ENCODE peak calls at places on chromosomes 4 and X, in five cellular contexts. H, Z, I, T and W are unnamed samples.

GRCh38 chr4:140924761-140925392 is 168.7 kb upstream of the TBC1D9 start:
- DNase-seq in T (no peak), I (no peak), Z (no peak), H (no peak), W (no peak)

GRCh38 chrX:85994228-85994627 is 53.1 kb downstream of the CHM start:
- DNase-seq in H (no peak), Z (no peak), T (no peak), I (no peak), W (no peak)

GRCh38 chr4:165684177-165684870 is 188.7 kb upstream of the TLL1 start:
- DNase-seq in Z (no peak), I (no peak), H (no peak), T (no peak), W (no peak)

GRCh38 chr4:170671171-170671570 is 581.4 kb upstream of the AADAT start:
- DNase-seq in T (no peak), Z (no peak), H (no peak), I (no peak), W (no peak)

GRCh38 chr4:18366762-18367358 is 345.3 kb upstream of the LCORL start:
- DNase-seq in I (peak; percentile 18), H (no peak), Z (no peak), T (no peak), W (no peak)

GRCh38 chrX:44162964-44163475 is 180.5 kb downstream of the EFHC2 start:
- DNase-seq in H (no peak), I (no peak), Z (no peak), T (no peak), W (no peak)

GRCh38 chr4:87516683-87517082 is 12.5 kb downstream of the SPARCL1 start:
- DNase-seq in H (no peak), I (no peak), T (no peak), Z (no peak), W (no peak)

GRCh38 chr4:106766519-106766918 is 269.6 kb downstream of the DKK2 start:
- DNase-seq in T (no peak), Z (no peak), I (no peak), H (no peak), W (no peak)

GRCh38 chrX:1874899-1875298 is 260.0 kb downstream of the ASMT start:
- DNase-seq in H (no peak), T (no peak), Z (no peak), I (no peak), W (no peak)

GRCh38 chr4:166128452-166128851 is 255.4 kb downstream of the TLL1 start:
- DNase-seq in T (no peak), Z (no peak), H (no peak), I (no peak), W (no peak)

GRCh38 chr4:77922158-77923094 is 59.8 kb downstream of the MRPL1 start:
- DNase-seq in T (no peak), Z (no peak), H (no peak), I (no peak), W (no peak)

GRCh38 chr4:183492791-183493221 is 12.1 kb upstream of the ING2 start:
- DNase-seq in H (no peak), Z (no peak), T (no peak), I (no peak), W (no peak)

GRCh38 chrX:17917945-17918577 is 57.0 kb upstream of the RAI2 start:
- DNase-seq in T (no peak), Z (no peak), I (no peak), H (no peak), W (no peak)

GRCh38 chr4:81405900-81406401 is 65.8 kb downstream of the RASGEF1B start:
- DNase-seq in H (peak; percentile 75), I (peak; percentile 68), T (no peak), Z (peak; percentile 42), W (peak; percentile 20)

GRCh38 chr4:16117164-16117563 is 33.3 kb upstream of the PROM1 start:
- DNase-seq in H (no peak), T (no peak), Z (no peak), I (no peak), W (no peak)

GRCh38 chr4:115537387-115537786 is 424.0 kb upstream of the NDST4 start:
- DNase-seq in Z (no peak), T (no peak), I (no peak), H (no peak), W (no peak)

GRCh38 chrX:120575379-120576114 is 14.8 kb upstream of the CUL4B start:
- DNase-seq in T (no peak), Z (no peak), H (peak; percentile 18), I (peak; percentile 4), W (no peak)

GRCh38 chr4:113355550-113356371 is 306.3 kb downstream of the ANK2 start:
- DNase-seq in Z (no peak), T (no peak), I (no peak), H (no peak), W (peak; percentile 8)

GRCh38 chr4:15912961-15913630 is 25.4 kb downstream of the FGFBP1 start:
- DNase-seq in Z (no peak), H (no peak), I (no peak), T (no peak), W (no peak)

GRCh38 chr4:177511611-177512010 is 69.4 kb upstream of the AGA start:
- DNase-seq in I (no peak), T (no peak), H (no peak), Z (peak; percentile 70), W (peak; percentile 69)

GRCh38 chr4:147942729-147943128 is 210.8 kb downstream of the ARHGAP10 start:
- DNase-seq in T (no peak), I (no peak), Z (no peak), H (no peak), W (no peak)

GRCh38 chrX:22912598-22912997 is 87.2 kb upstream of the DDX53 start:
- DNase-seq in T (no peak), I (no peak), Z (no peak), H (no peak), W (no peak)

GRCh38 chrX:14779589-14779988 is 93.3 kb downstream of the FANCB start:
- DNase-seq in I (no peak), H (no peak), Z (no peak), T (no peak), W (no peak)

GRCh38 chrX:15413101-15413500 is 28.9 kb upstream of the VEGFD start:
- DNase-seq in Z (no peak), I (no peak), H (no peak), T (no peak), W (no peak)

GRCh38 chr4:176781739-176782100 is 11.0 kb downstream of the VEGFC start:
- DNase-seq in H (no peak), T (no peak), I (no peak), Z (no peak), W (no peak)

GRCh38 chr4:183392377-183392776 is 52.1 kb upstream of the CDKN2AIP start:
- DNase-seq in H (no peak), Z (no peak), T (no peak), I (no peak), W (no peak)

GRCh38 chr4:174110180-174110579 is 173.3 kb downstream of the FBXO8 start:
- DNase-seq in T (peak; percentile 56), I (no peak), H (no peak), Z (no peak), W (no peak)

GRCh38 chr4:1601852-1602525 is 82.1 kb downstream of the FAM53A start:
- DNase-seq in H (no peak), T (peak; percentile 33), Z (no peak), I (no peak), W (no peak)

GRCh38 chr4:184007891-184008290 is 102.8 kb downstream of the STOX2 start:
- DNase-seq in H (no peak), T (no peak), I (no peak), Z (no peak), W (no peak)

GRCh38 chrX:86148024-86148511 is at the start of gene DACH2:
- DNase-seq in T (peak; percentile 87), H (peak; percentile 30), Z (peak; percentile 78), I (peak; percentile 71), W (peak; percentile 66)

GRCh38 chrX:37380920-37381319 is 31.8 kb downstream of the PRRG1 start:
- DNase-seq in T (no peak), H (no peak), Z (no peak), I (peak; percentile 39), W (no peak)

DNA sequence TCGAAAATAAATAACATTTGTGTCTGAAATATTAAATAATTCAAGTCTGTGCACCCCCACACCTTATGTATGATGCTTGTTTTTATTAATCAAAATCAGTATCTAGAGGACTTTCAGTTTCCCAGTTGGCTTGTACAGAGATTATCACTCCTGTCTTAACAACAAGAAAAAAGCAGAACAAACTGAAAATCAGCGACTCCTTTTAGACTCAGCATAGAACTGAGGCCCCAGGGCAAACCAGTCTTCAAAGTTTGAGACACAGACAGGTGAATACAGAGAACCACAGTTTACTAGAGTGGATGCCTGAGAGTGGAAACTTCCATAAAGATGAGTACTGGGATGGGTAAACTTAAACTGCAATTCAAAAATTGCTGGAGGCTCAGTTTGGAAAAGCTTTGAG is 142.8 kb upstream of the KLF8 start:
- DNase-seq in I (no peak), Z (no peak), H (no peak), T (no peak), W (no peak)
- H3K4me3 ChIP-seq in I (no peak overlapping the region), Z (no peak overlapping the region), H (no peak overlapping the region), T (no peak overlapping the region), W (no peak overlapping the region)

GRCh38 chr4:40731792-40732245 is 17.9 kb upstream of the NSUN7 start:
- DNase-seq in I (no peak), Z (peak; percentile 60), T (peak; percentile 72), H (no peak), W (peak; percentile 45)
- TF ChIP-seq EP300 in I (no peak), Z (no peak), T (no peak), H (no peak), W (no peak)

GRCh38 chr4:5711479-5712184 is 631 bp downstream of the EVC start:
- DNase-seq in T (peak; percentile 77), I (peak; percentile 55), H (no peak), Z (no peak), W (no peak)

GRCh38 chr4:5712517-5712916 is 1.5 kb downstream of the EVC start:
- DNase-seq in H (no peak), Z (no peak), T (no peak), I (no peak), W (no peak)

GRCh38 chr4:5710065-5710961 is 688 bp upstream of the EVC start:
- DNase-seq in Z (no peak), T (no peak), I (peak; percentile 33), H (no peak), W (no peak)

GRCh38 chr4:5712931-5713330 is 1.9 kb downstream of the EVC start:
- DNase-seq in T (no peak), I (no peak), H (no peak), Z (no peak), W (no peak)

GRCh38 chr4:5710962-5711478 is at the start of gene EVC:
- DNase-seq in I (peak; percentile 70), T (peak; percentile 94), Z (peak; percentile 62), H (peak; percentile 36), W (peak; percentile 63)
- H3K4me3 ChIP-seq in I (peak within 1 kb of the TSS; percentile 87), T (peak within 1 kb of the TSS; percentile 63), Z (peak within 1 kb of the TSS; percentile 53), H (peak within 1 kb of the TSS; percentile 28), W (peak within 1 kb of the TSS; percentile 51)

GRCh38 chr4:102438873-102439614 is 62.1 kb upstream of the NFKB1 start:
- DNase-seq in I (peak; percentile 74), Z (no peak), T (no peak), H (no peak), W (no peak)
- TF ChIP-seq EP300 in I (no peak), Z (no peak), T (no peak), H (no peak), W (no peak)